ENCODE peak calls at places on chromosome 2, in nine cellular contexts. One of them, this sample, is unnamed.

GRCh38 chr2:120401275-120402069 is 55.5 kb downstream of the INHBB start:
- DNase-seq in psoas muscle: no peak
- DNase-seq in heart right ventricle: no peak
- DNase-seq in tibial artery: no peak
- DNase-seq in pancreas: no peak
- DNase-seq in brain microvascular endothelial cell: no peak
- DNase-seq in body of pancreas: no peak
- DNase-seq in fibroblast of lung: no peak
- DNase-seq in sigmoid colon: no peak
- DNase-seq in this sample: no peak

GRCh38 chr2:68134554-68134953 is 23.1 kb upstream of the PNO1 start:
- DNase-seq in heart right ventricle: no peak
- DNase-seq in body of pancreas: no peak
- DNase-seq in sigmoid colon: no peak
- DNase-seq in brain microvascular endothelial cell: no peak
- DNase-seq in fibroblast of lung: no peak
- DNase-seq in tibial artery: no peak
- DNase-seq in psoas muscle: no peak
- DNase-seq in pancreas: no peak
- DNase-seq in this sample: no peak

GRCh38 chr2:43075906-43076585 is 150.4 kb downstream of the ZFP36L2 start:
- DNase-seq in sigmoid colon: no peak
- DNase-seq in tibial artery: no peak
- DNase-seq in pancreas: no peak
- DNase-seq in brain microvascular endothelial cell: peak
- DNase-seq in fibroblast of lung: peak
- DNase-seq in body of pancreas: no peak
- DNase-seq in psoas muscle: peak
- DNase-seq in heart right ventricle: no peak
- DNase-seq in this sample: peak

GRCh38 chr2:88521445-88522070 is 69.1 kb upstream of the FOXI3 start:
- DNase-seq in body of pancreas: no peak
- DNase-seq in psoas muscle: no peak
- DNase-seq in tibial artery: no peak
- DNase-seq in brain microvascular endothelial cell: peak
- DNase-seq in heart right ventricle: no peak
- DNase-seq in pancreas: no peak
- DNase-seq in sigmoid colon: no peak
- DNase-seq in fibroblast of lung: no peak
- DNase-seq in this sample: peak

GRCh38 chr2:231168460-231169139 is 29.8 kb upstream of the ARMC9 start:
- DNase-seq in fibroblast of lung: no peak
- DNase-seq in heart right ventricle: no peak
- DNase-seq in sigmoid colon: no peak
- DNase-seq in psoas muscle: no peak
- DNase-seq in tibial artery: no peak
- DNase-seq in brain microvascular endothelial cell: no peak
- DNase-seq in pancreas: no peak
- DNase-seq in body of pancreas: no peak
- DNase-seq in this sample: no peak

GRCh38 chr2:8885449-8886196 is 48.2 kb upstream of the KIDINS220 start:
- DNase-seq in brain microvascular endothelial cell: no peak
- DNase-seq in fibroblast of lung: no peak
- DNase-seq in sigmoid colon: no peak
- DNase-seq in body of pancreas: no peak
- DNase-seq in pancreas: no peak
- DNase-seq in heart right ventricle: no peak
- DNase-seq in tibial artery: no peak
- DNase-seq in psoas muscle: no peak
- DNase-seq in this sample: no peak

GRCh38 chr2:193537531-193537930 is 1342.8 kb upstream of the TMEFF2 start:
- DNase-seq in fibroblast of lung: no peak
- DNase-seq in sigmoid colon: no peak
- DNase-seq in pancreas: no peak
- DNase-seq in psoas muscle: no peak
- DNase-seq in heart right ventricle: no peak
- DNase-seq in tibial artery: no peak
- DNase-seq in body of pancreas: no peak
- DNase-seq in brain microvascular endothelial cell: no peak
- DNase-seq in this sample: no peak

GRCh38 chr2:231152800-231153557 is 28.1 kb upstream of the HTR2B start:
- DNase-seq in body of pancreas: no peak
- DNase-seq in psoas muscle: no peak
- DNase-seq in fibroblast of lung: peak
- DNase-seq in heart right ventricle: no peak
- DNase-seq in pancreas: no peak
- DNase-seq in tibial artery: no peak
- DNase-seq in brain microvascular endothelial cell: no peak
- DNase-seq in sigmoid colon: no peak
- DNase-seq in this sample: no peak

GRCh38 chr2:174595904-174596397 is 1.7 kb downstream of the WIPF1 start:
- DNase-seq in heart right ventricle: no peak
- DNase-seq in brain microvascular endothelial cell: no peak
- DNase-seq in tibial artery: no peak
- DNase-seq in pancreas: no peak
- DNase-seq in fibroblast of lung: peak
- DNase-seq in sigmoid colon: no peak
- DNase-seq in body of pancreas: no peak
- DNase-seq in psoas muscle: no peak
- DNase-seq in this sample: no peak

GRCh38 chr2:45888641-45889040 is 237.2 kb downstream of the PRKCE start:
- DNase-seq in heart right ventricle: no peak
- DNase-seq in pancreas: no peak
- DNase-seq in sigmoid colon: no peak
- DNase-seq in fibroblast of lung: no peak
- DNase-seq in brain microvascular endothelial cell: no peak
- DNase-seq in tibial artery: no peak
- DNase-seq in psoas muscle: no peak
- DNase-seq in body of pancreas: no peak
- DNase-seq in this sample: no peak

GRCh38 chr2:42722328-42723190 is 41.4 kb downstream of the OXER1 start:
- DNase-seq in sigmoid colon: peak
- DNase-seq in fibroblast of lung: peak
- DNase-seq in pancreas: no peak
- DNase-seq in heart right ventricle: no peak
- DNase-seq in brain microvascular endothelial cell: peak
- DNase-seq in psoas muscle: no peak
- DNase-seq in body of pancreas: peak
- DNase-seq in tibial artery: peak
- DNase-seq in this sample: peak

GRCh38 chr2:157831573-157832315 is 44.4 kb downstream of the ACVR1 start:
- DNase-seq in sigmoid colon: no peak
- DNase-seq in psoas muscle: no peak
- DNase-seq in heart right ventricle: no peak
- DNase-seq in tibial artery: no peak
- DNase-seq in fibroblast of lung: peak
- DNase-seq in body of pancreas: no peak
- DNase-seq in pancreas: no peak
- DNase-seq in brain microvascular endothelial cell: no peak
- DNase-seq in this sample: no peak

GRCh38 chr2:191598296-191598695 is 79.6 kb upstream of the NABP1 start:
- DNase-seq in fibroblast of lung: no peak
- DNase-seq in brain microvascular endothelial cell: no peak
- DNase-seq in sigmoid colon: no peak
- DNase-seq in psoas muscle: no peak
- DNase-seq in pancreas: no peak
- DNase-seq in tibial artery: no peak
- DNase-seq in heart right ventricle: no peak
- DNase-seq in body of pancreas: no peak
- DNase-seq in this sample: no peak

GRCh38 chr2:14927021-14927564 is 294.6 kb downstream of the LRATD1 start:
- DNase-seq in body of pancreas: no peak
- DNase-seq in pancreas: no peak
- DNase-seq in sigmoid colon: no peak
- DNase-seq in psoas muscle: no peak
- DNase-seq in brain microvascular endothelial cell: no peak
- DNase-seq in tibial artery: no peak
- DNase-seq in heart right ventricle: no peak
- DNase-seq in fibroblast of lung: no peak
- DNase-seq in this sample: no peak

GRCh38 chr2:168736636-168737424 is 65.6 kb upstream of the NOSTRIN start:
- DNase-seq in sigmoid colon: no peak
- DNase-seq in psoas muscle: no peak
- DNase-seq in brain microvascular endothelial cell: no peak
- DNase-seq in body of pancreas: no peak
- DNase-seq in heart right ventricle: no peak
- DNase-seq in fibroblast of lung: no peak
- DNase-seq in pancreas: no peak
- DNase-seq in tibial artery: no peak
- DNase-seq in this sample: no peak
- H3K27ac ChIP-seq in sigmoid colon: no peak
- H3K27ac ChIP-seq in psoas muscle: no peak
- H3K27ac ChIP-seq in brain microvascular endothelial cell: no peak
- H3K27ac ChIP-seq in body of pancreas: no peak
- H3K27ac ChIP-seq in heart right ventricle: no peak
- H3K27ac ChIP-seq in fibroblast of lung: no peak
- H3K27ac ChIP-seq in pancreas: no peak
- H3K27ac ChIP-seq in tibial artery: no peak
- H3K27ac ChIP-seq in this sample: no peak

DNA sequence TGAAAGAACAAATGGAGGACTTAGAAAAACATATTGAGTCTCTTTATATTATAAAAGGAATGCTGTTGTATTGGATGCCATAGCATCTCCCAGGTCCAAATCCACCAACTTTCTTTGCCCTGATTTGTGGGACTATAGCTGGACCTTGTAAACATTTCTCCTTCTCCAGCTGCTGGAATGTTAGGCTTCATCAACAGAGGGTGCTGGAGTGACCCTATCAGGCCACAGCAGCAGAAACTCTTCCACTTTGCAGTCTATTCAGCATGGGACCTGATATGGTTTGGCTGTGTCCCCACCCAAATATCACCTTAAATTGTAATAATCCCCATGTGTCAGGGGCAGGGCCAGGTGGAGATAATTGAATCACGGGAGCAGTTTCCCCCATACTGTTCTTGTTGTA is 138.4 kb upstream of the ARL4C start:
- DNase-seq in sigmoid colon: no peak
- DNase-seq in tibial artery: no peak
- DNase-seq in psoas muscle: no peak
- DNase-seq in fibroblast of lung: no peak
- DNase-seq in pancreas: no peak
- DNase-seq in heart right ventricle: no peak
- DNase-seq in body of pancreas: no peak
- DNase-seq in brain microvascular endothelial cell: no peak
- DNase-seq in this sample: no peak
- TF ChIP-seq CTCF in sigmoid colon: no peak
- TF ChIP-seq CTCF in tibial artery: no peak
- TF ChIP-seq CTCF in psoas muscle: no peak
- TF ChIP-seq CTCF in fibroblast of lung: peak
- TF ChIP-seq CTCF in pancreas: no peak
- TF ChIP-seq CTCF in heart right ventricle: no peak
- TF ChIP-seq CTCF in body of pancreas: no peak
- TF ChIP-seq CTCF in brain microvascular endothelial cell: no peak
- TF ChIP-seq CTCF in this sample: peak

DNA sequence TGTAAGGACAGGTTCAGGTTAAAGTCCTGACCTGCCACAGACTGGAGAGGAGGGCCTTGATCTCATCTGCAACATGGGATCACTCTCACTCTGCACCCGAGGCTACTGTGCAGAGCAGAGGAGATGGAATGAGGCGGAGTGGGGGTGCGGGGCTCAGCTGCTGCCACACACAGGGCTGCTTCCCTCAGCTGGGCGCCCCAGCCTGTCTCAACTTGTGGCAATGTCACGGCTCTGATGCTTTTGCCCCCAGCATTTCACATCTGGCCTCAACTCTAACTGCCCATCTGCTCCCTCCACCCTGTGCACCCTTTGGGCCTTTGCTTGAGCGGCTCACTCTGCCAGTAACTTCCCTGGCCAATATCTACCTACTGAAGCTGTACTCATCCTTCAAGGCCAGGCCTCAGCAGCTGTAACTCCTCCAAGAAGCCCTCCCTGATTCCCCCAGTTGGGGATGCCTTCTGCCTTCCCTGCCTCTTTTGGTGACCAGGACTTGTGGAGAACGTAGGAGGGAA is 70.3 kb downstream of the POLR1A start:
- DNase-seq in sigmoid colon: peak
- DNase-seq in tibial artery: no peak
- DNase-seq in brain microvascular endothelial cell: no peak
- DNase-seq in fibroblast of lung: no peak
- DNase-seq in pancreas: no peak
- DNase-seq in heart right ventricle: no peak
- DNase-seq in psoas muscle: no peak
- DNase-seq in body of pancreas: no peak
- DNase-seq in this sample: no peak
- H3K4me3 ChIP-seq in sigmoid colon: no peak
- H3K4me3 ChIP-seq in tibial artery: no peak
- H3K4me3 ChIP-seq in brain microvascular endothelial cell: no peak
- H3K4me3 ChIP-seq in fibroblast of lung: no peak
- H3K4me3 ChIP-seq in pancreas: no peak
- H3K4me3 ChIP-seq in heart right ventricle: no peak
- H3K4me3 ChIP-seq in psoas muscle: no peak
- H3K4me3 ChIP-seq in body of pancreas: no peak
- H3K4me3 ChIP-seq in this sample: no peak

GRCh38 chr2:25377822-25378421 is 36.2 kb upstream of the DNMT3A start:
- DNase-seq in tibial artery: no peak
- DNase-seq in brain microvascular endothelial cell: no peak
- DNase-seq in psoas muscle: no peak
- DNase-seq in pancreas: no peak
- DNase-seq in body of pancreas: no peak
- DNase-seq in fibroblast of lung: no peak
- DNase-seq in heart right ventricle: no peak
- DNase-seq in sigmoid colon: peak
- DNase-seq in this sample: no peak
- H3K27ac ChIP-seq in tibial artery: no peak
- H3K27ac ChIP-seq in brain microvascular endothelial cell: no peak
- H3K27ac ChIP-seq in psoas muscle: no peak
- H3K27ac ChIP-seq in pancreas: no peak
- H3K27ac ChIP-seq in body of pancreas: no peak
- H3K27ac ChIP-seq in fibroblast of lung: no peak
- H3K27ac ChIP-seq in heart right ventricle: no peak
- H3K27ac ChIP-seq in sigmoid colon: no peak
- H3K27ac ChIP-seq in this sample: no peak

GRCh38 chr2:146651361-146651760 is 1193.5 kb upstream of the ACVR2A start:
- DNase-seq in brain microvascular endothelial cell: no peak
- DNase-seq in sigmoid colon: no peak
- DNase-seq in psoas muscle: no peak
- DNase-seq in pancreas: no peak
- DNase-seq in heart right ventricle: no peak
- DNase-seq in body of pancreas: no peak
- DNase-seq in tibial artery: no peak
- DNase-seq in fibroblast of lung: no peak
- DNase-seq in this sample: no peak

GRCh38 chr2:146652311-146652710 is 1192.5 kb upstream of the ACVR2A start:
- DNase-seq in fibroblast of lung: peak
- DNase-seq in brain microvascular endothelial cell: peak
- DNase-seq in psoas muscle: no peak
- DNase-seq in pancreas: no peak
- DNase-seq in heart right ventricle: no peak
- DNase-seq in body of pancreas: no peak
- DNase-seq in tibial artery: no peak
- DNase-seq in sigmoid colon: no peak
- DNase-seq in this sample: no peak
- TF ChIP-seq CTCF in fibroblast of lung: no peak
- TF ChIP-seq CTCF in brain microvascular endothelial cell: no peak
- TF ChIP-seq CTCF in psoas muscle: no peak
- TF ChIP-seq CTCF in pancreas: no peak
- TF ChIP-seq CTCF in heart right ventricle: no peak
- TF ChIP-seq CTCF in body of pancreas: no peak
- TF ChIP-seq CTCF in tibial artery: no peak
- TF ChIP-seq CTCF in sigmoid colon: no peak
- TF ChIP-seq CTCF in this sample: no peak

This sample was measured in adrenal gland.